ENCODE peak calls at places on chromosomes 7 and 10, in four cellular contexts. L is effector CD8-positive, alpha-beta T cell; W is GM12892; A is T-helper 9 cell. B is an unnamed sample.

GRCh38 chr10:96512524-96512991 is 1.2 kb downstream of the TLL2 start:
- DNase-seq in L (no peak), W (no peak), A (no peak), B (no peak)

GRCh38 chr7:74561898-74562613 is 95.5 kb upstream of the GTF2I start:
- DNase-seq in L (no peak), W (no peak), A (no peak), B (no peak)

GRCh38 chr10:67883710-67884312 is 645 bp upstream of the SIRT1 start:
- DNase-seq in L (no peak), W (no peak), A (no peak), B (no peak)

GRCh38 chr10:19412531-19412930 is 363.9 kb downstream of the MALRD1 start:
- DNase-seq in L (no peak), W (no peak), A (no peak), B (no peak)

GRCh38 chr7:121180436-121181063 is 148.2 kb upstream of the WNT16 start:
- DNase-seq in L (no peak), W (no peak), A (no peak), B (no peak)

GRCh38 chr7:141641876-141642275 is 60.1 kb downstream of the DENND11 start:
- DNase-seq in L (no peak), W (no peak), A (no peak), B (no peak)

GRCh38 chr7:100585511-100586265 is at the start of gene LRCH4:
- DNase-seq in L (peak), W (peak), A (peak), B (peak)

GRCh38 chr10:53315709-53316108 is 543.1 kb upstream of the MBL2 start:
- DNase-seq in L (no peak), W (no peak), A (no peak), B (no peak)

GRCh38 chr10:77578583-77579227 is 58.9 kb downstream of the KCNMA1 start:
- DNase-seq in L (no peak), W (no peak), A (no peak), B (no peak)

GRCh38 chr10:73529089-73529832 is 33.4 kb upstream of the PPP3CB start:
- DNase-seq in L (peak), W (peak), A (peak), B (peak)

GRCh38 chr7:44486693-44487092 is 3.8 kb downstream of the NUDCD3 start:
- DNase-seq in L (no peak), W (no peak), A (no peak), B (no peak)

GRCh38 chr10:101284171-101285092 is 55.2 kb upstream of the LBX1 start:
- DNase-seq in L (no peak), W (no peak), A (no peak), B (no peak)

GRCh38 chr10:34869128-34869836 is 54.2 kb upstream of the PARD3 start:
- DNase-seq in L (no peak), W (no peak), A (no peak), B (no peak)

GRCh38 chr10:122234416-122234815 is 36.7 kb upstream of the BTBD16 start:
- DNase-seq in L (no peak), W (no peak), A (no peak), B (no peak)

GRCh38 chr10:73117976-73118743 is 7.9 kb downstream of the NUDT13 start:
- DNase-seq in L (no peak), W (peak), A (no peak), B (no peak)